ENCODE peak calls at places on chromosomes 13 and 19, in nine cellular contexts. T, F, U, C, D, S, J, Q and Y are unnamed samples.

GRCh38 chr13:28268800-28269223 is 130.5 kb downstream of the PAN3 start:
- DNase-seq in J (no peak), T (no peak), U (peak; percentile 85), D (no peak), C (no peak), F (no peak), Q (no peak), S (no peak), Y (no peak)

GRCh38 chr13:87999791-88000190 is 328.6 kb downstream of the SLITRK5 start:
- DNase-seq in U (no peak), D (peak; percentile 0), S (no peak), F (no peak), C (no peak), J (no peak), T (peak; percentile 23), Q (no peak), Y (peak; percentile 22)

GRCh38 chr19:46241676-46242075 is 12.1 kb downstream of the IGFL1 start:
- DNase-seq in U (no peak), F (no peak), T (peak; percentile 14), S (no peak), J (no peak), C (no peak), D (no peak), Q (no peak), Y (no peak)

GRCh38 chr19:17548145-17548544 is 7.3 kb upstream of the COLGALT1 start:
- DNase-seq in T (no peak), F (no peak), J (no peak), D (no peak), Q (no peak), C (no peak), S (no peak), U (no peak), Y (no peak)

GRCh38 chr19:48645652-48646191 is at the start of gene CA11:
- DNase-seq in U (no peak), T (no peak), J (peak; percentile 70), Q (no peak), S (peak; percentile 53), C (no peak), F (no peak), D (no peak), Y (no peak)

GRCh38 chr13:45541806-45542205 is 73.7 kb downstream of the ERICH6B start:
- DNase-seq in S (no peak), F (no peak), C (no peak), T (no peak), U (no peak), Q (no peak), J (no peak), D (no peak), Y (no peak)

GRCh38 chr13:106919093-106919492 is 351.2 kb upstream of the ARGLU1 start:
- DNase-seq in U (no peak), F (no peak), D (no peak), C (no peak), T (no peak), Q (no peak), S (no peak), J (no peak), Y (no peak)

GRCh38 chr13:24022568-24022967 is 125.3 kb upstream of the C1QTNF9B start:
- DNase-seq in D (no peak), S (no peak), T (no peak), F (no peak), J (no peak), U (no peak), C (no peak), Q (no peak), Y (no peak)